ENCODE peak calls at places on chromosomes 6 and 20, in ten cellular contexts. O, T, G, J, L, N, Z, M, B and F are unnamed samples.

GRCh38 chr6:20200761-20201160 is 11.5 kb downstream of the MBOAT1 start:
- DNase-seq in G (no peak), L (no peak), M (peak; percentile 49), T (no peak), B (no peak), N (no peak), Z (no peak), J (peak; percentile 6), O (no peak), F (no peak)

GRCh38 chr6:154500769-154501171 is 9.7 kb downstream of the CNKSR3 start:
- DNase-seq in G (no peak), O (peak; percentile 23), M (no peak), T (no peak), J (no peak), L (no peak), B (no peak), N (no peak), Z (no peak), F (no peak)

GRCh38 chr6:11386323-11386722 is 151.2 kb upstream of the TMEM170B start:
- DNase-seq in B (no peak), J (no peak), Z (no peak), O (no peak), G (no peak), T (no peak), N (no peak), L (no peak), M (no peak), F (no peak)

GRCh38 chr20:53362736-53363135 is 230.9 kb downstream of the ZNF217 start:
- DNase-seq in Z (no peak), B (no peak), O (no peak), L (no peak), N (no peak), J (no peak), G (no peak), T (no peak), M (no peak), F (no peak)

GRCh38 chr20:58618694-58619540 is 32.2 kb upstream of the STX16 start:
- DNase-seq in J (peak; percentile 85), Z (no peak), M (peak; percentile 97), T (no peak), N (no peak), G (no peak), L (no peak), O (no peak), B (no peak), F (peak; percentile 84)

GRCh38 chr6:129637340-129638054 is 72.5 kb downstream of the ARHGAP18 start:
- DNase-seq in B (no peak), N (no peak), Z (no peak), T (no peak), G (no peak), O (no peak), L (no peak), M (no peak), J (no peak), F (no peak)

GRCh38 chr6:111752476-111752875 is 120.8 kb downstream of the FYN start:
- DNase-seq in M (no peak), J (no peak), G (no peak), N (no peak), L (no peak), T (no peak), B (no peak), O (no peak), Z (no peak), F (no peak)

GRCh38 chr6:106258726-106259125 is 66.8 kb downstream of the ATG5 start:
- DNase-seq in Z (no peak), B (no peak), O (no peak), M (no peak), G (no peak), J (no peak), T (no peak), L (no peak), N (no peak), F (no peak)

GRCh38 chr6:35096129-35096852 is 44.8 kb downstream of the TCP11 start:
- DNase-seq in N (peak; percentile 35), M (peak; percentile 70), L (no peak), O (no peak), T (no peak), B (no peak), Z (no peak), J (peak; percentile 72), G (peak; percentile 59), F (peak; percentile 88)

GRCh38 chr6:99661870-99662269 is 55.2 kb downstream of the PRDM13 start:
- DNase-seq in O (no peak), L (no peak), B (no peak), N (no peak), J (no peak), M (no peak), T (no peak), Z (no peak), G (no peak), F (no peak)

GRCh38 chr6:127267742-127268588 is 1.3 kb downstream of the RNF146 start:
- DNase-seq in G (no peak), T (no peak), O (no peak), M (peak; percentile 12), J (no peak), B (no peak), N (no peak), L (no peak), Z (no peak), F (no peak)

GRCh38 chr6:34027445-34027936 is 118.4 kb downstream of the GRM4 start:
- DNase-seq in T (peak; percentile 25), M (peak; percentile 30), G (no peak), L (peak; percentile 75), B (no peak), Z (no peak), J (peak; percentile 15), N (no peak), O (peak; percentile 70), F (no peak)

GRCh38 chr6:37622639-37623038 is 75.0 kb downstream of the MDGA1 start:
- DNase-seq in T (no peak), B (no peak), N (peak; percentile 39), O (no peak), M (no peak), G (no peak), J (no peak), Z (no peak), L (no peak), F (no peak)

GRCh38 chr20:44832724-44833123 is 22.4 kb upstream of the RIMS4 start:
- DNase-seq in L (no peak), M (peak; percentile 23), J (no peak), G (no peak), Z (no peak), T (no peak), O (no peak), N (no peak), B (no peak), F (no peak)

GRCh38 chr20:35478804-35479472 is 23.5 kb downstream of the CEP250 start:
- DNase-seq in T (no peak), N (no peak), M (peak; percentile 67), L (no peak), Z (no peak), B (no peak), G (no peak), J (no peak), O (no peak), F (no peak)
- TF ChIP-seq CTCF in T (no peak), N (peak; percentile 28), M (peak; percentile 60), L (no peak), Z (no peak), B (no peak), G (peak; percentile 13), J (no peak), O (no peak), F (no peak)

DNA sequence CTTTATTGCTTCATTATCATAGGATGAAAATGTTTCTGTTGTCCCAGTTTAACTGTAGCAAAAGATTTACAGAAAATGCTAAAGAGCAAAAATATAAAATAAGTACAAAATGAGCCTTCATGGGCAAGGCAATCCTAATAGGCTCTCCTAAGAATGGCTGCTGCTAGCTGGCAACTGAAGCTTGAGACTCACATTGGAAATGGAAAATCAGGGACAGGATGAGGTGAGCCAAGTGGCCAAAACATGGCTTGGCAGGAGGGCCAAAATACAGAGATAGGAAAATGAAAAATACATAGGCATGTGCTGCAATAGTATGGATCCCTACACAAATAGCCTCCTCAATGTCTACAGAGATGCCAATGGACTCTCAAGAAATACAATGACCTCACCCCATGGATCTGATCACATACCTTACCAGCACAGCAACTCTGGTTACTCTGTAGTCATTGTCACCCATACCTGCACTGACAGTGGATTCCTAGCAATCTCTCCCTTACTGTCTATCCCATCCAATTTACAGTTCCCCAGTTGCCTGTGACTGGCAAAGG is 105.4 kb downstream of the DST start:
- DNase-seq in N (no peak), J (no peak), Z (no peak), G (no peak), L (no peak), T (no peak), O (no peak), B (no peak), M (no peak), F (no peak)
- H3K4me3 ChIP-seq in N (no peak overlapping the region), J (no peak overlapping the region), Z (no peak overlapping the region), G (no peak overlapping the region), L (no peak overlapping the region), T (no peak overlapping the region), O (no peak overlapping the region), B (no peak overlapping the region), M (no peak overlapping the region), F (no peak overlapping the region)

DNA sequence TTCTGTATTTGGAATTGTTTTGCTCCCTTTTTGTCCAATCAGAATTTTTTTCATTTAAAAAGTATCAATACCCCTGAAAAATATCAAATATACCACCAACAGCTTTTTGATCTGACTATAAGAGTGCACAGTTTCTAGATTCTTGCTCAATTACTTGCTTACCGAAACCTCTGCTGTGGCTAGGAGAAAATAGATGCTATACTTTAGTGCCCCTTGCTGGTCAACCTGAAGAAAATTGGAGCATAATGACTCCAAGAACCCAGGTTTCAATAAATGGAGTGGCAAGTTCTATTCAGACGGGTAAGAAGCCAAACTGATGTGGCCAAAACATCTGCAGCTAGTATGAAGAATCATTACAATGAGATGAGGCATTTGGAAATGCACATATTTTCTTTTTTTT is 91.4 kb upstream of the SASH1 start:
- DNase-seq in B (no peak), N (no peak), J (peak; percentile 79), M (peak; percentile 86), O (peak; percentile 38), L (no peak), Z (peak; percentile 25), G (peak; percentile 26), T (no peak), F (peak; percentile 47)
- TF ChIP-seq CTCF in B (no peak), N (peak; percentile 24), J (peak; percentile 50), M (peak; percentile 63), O (peak; percentile 53), L (peak; percentile 51), Z (no peak), G (peak; percentile 34), T (peak; percentile 61), F (peak; percentile 31)

GRCh38 chr6:123529843-123530242 is 106.9 kb downstream of the TRDN start:
- DNase-seq in B (no peak), J (no peak), L (no peak), Z (no peak), T (no peak), O (peak; percentile 52), G (no peak), N (no peak), M (no peak), F (no peak)
- H3K4me3 ChIP-seq in B (no peak overlapping the region), J (no peak overlapping the region), L (no peak overlapping the region), Z (no peak overlapping the region), T (no peak overlapping the region), O (no peak overlapping the region), G (no peak overlapping the region), N (no peak overlapping the region), M (no peak overlapping the region), F (no peak overlapping the region)